ENCODE peak calls at places on chromosome 6, in five cellular contexts. P is brain pericyte, M is AG08396, R is GM03348, S is mucosa of gallbladder. V is an unnamed sample.

GRCh38 chr6:76707630-76708029 is 635.2 kb upstream of the IMPG1 start:
- DNase-seq in P (no peak), M (no peak), R (no peak), S (no peak), V (no peak)

GRCh38 chr6:4281341-4282293 is 146.2 kb upstream of the ECI2 start:
- DNase-seq in P (no peak), M (no peak), R (no peak), S (peak; percentile 14), V (peak; percentile 55)

GRCh38 chr6:67219336-67219735 is 1415.7 kb upstream of the ADGRB3 start:
- DNase-seq in P (no peak), M (no peak), R (no peak), S (no peak), V (no peak)

GRCh38 chr6:118980063-118980462 is 45.1 kb upstream of the MCM9 start:
- DNase-seq in P (no peak), M (no peak), R (peak; percentile 6), S (no peak), V (peak; percentile 57)

GRCh38 chr6:46789434-46790358 is 3.5 kb upstream of the MEP1A start:
- DNase-seq in P (no peak), M (no peak), R (no peak), S (no peak), V (no peak)

GRCh38 chr6:100664274-100665040 is 199.7 kb upstream of the SIM1 start:
- DNase-seq in P (no peak), M (peak; percentile 5), R (peak; percentile 15), S (no peak), V (no peak)

GRCh38 chr6:151004415-151005024 is 139.0 kb downstream of the MTHFD1L start:
- DNase-seq in P (peak; percentile 70), M (peak; percentile 26), R (peak; percentile 76), S (no peak), V (no peak)

GRCh38 chr6:44037847-44038542 is 89.3 kb downstream of the MRPL14 start:
- DNase-seq in P (no peak), M (no peak), R (no peak), S (no peak), V (no peak)

GRCh38 chr6:44002591-44003344 is 124.5 kb downstream of the MRPL14 start:
- DNase-seq in P (no peak), M (peak; percentile 53), R (peak; percentile 66), S (peak; percentile 51), V (peak; percentile 51)

GRCh38 chr6:150037526-150038201 is 12.3 kb upstream of the RAET1L start:
- DNase-seq in P (no peak), M (no peak), R (peak; percentile 24), S (no peak), V (no peak)

GRCh38 chr6:53504438-53505030 is 40.4 kb downstream of the GCLC start:
- DNase-seq in P (no peak), M (no peak), R (no peak), S (no peak), V (no peak)

GRCh38 chr6:13874191-13874549 is 50.6 kb upstream of the RNF182 start:
- DNase-seq in P (no peak), M (no peak), R (no peak), S (no peak), V (no peak)

GRCh38 chr6:152356659-152357058 is 280.5 kb downstream of the SYNE1 start:
- DNase-seq in P (no peak), M (peak; percentile 45), R (peak; percentile 37), S (no peak), V (no peak)

GRCh38 chr6:41191569-41191968 is 9.4 kb downstream of the TREML2 start:
- DNase-seq in P (no peak), M (peak; percentile 56), R (peak; percentile 57), S (no peak), V (no peak)

GRCh38 chr6:11428895-11429294 is 108.7 kb upstream of the TMEM170B start:
- DNase-seq in P (no peak), M (peak; percentile 53), R (peak; percentile 81), S (no peak), V (no peak)

GRCh38 chr6:5050009-5050408 is 35.1 kb upstream of the PPP1R3G start:
- DNase-seq in P (no peak), M (no peak), R (no peak), S (no peak), V (no peak)

GRCh38 chr6:84220809-84221409 is 6.5 kb downstream of the CEP162 start:
- DNase-seq in P (no peak), M (no peak), R (peak; percentile 19), S (no peak), V (no peak)

GRCh38 chr6:105681061-105681460 is 278.2 kb upstream of the PREP start:
- DNase-seq in P (no peak), M (no peak), R (no peak), S (no peak), V (no peak)

GRCh38 chr6:122772724-122773123 is 6.8 kb upstream of the FABP7 start:
- DNase-seq in P (no peak), M (no peak), R (no peak), S (no peak), V (no peak)

GRCh38 chr6:104159045-104159618 is 700.6 kb downstream of the HACE1 start:
- DNase-seq in P (no peak), M (no peak), R (no peak), S (no peak), V (no peak)

GRCh38 chr6:160278311-160278710 is 19.7 kb upstream of the SLC22A2 start:
- DNase-seq in P (no peak), M (no peak), R (no peak), S (no peak), V (no peak)

GRCh38 chr6:45614488-45615285 is 237.0 kb upstream of the SUPT3H start:
- DNase-seq in P (no peak), M (no peak), R (no peak), S (no peak), V (no peak)

GRCh38 chr6:44898296-44898930 is 429.7 kb upstream of the RUNX2 start:
- DNase-seq in P (no peak), M (peak; percentile 29), R (peak; percentile 57), S (no peak), V (no peak)

GRCh38 chr6:75201901-75202672 is 3.8 kb downstream of the COL12A1 start:
- DNase-seq in P (no peak), M (no peak), R (peak; percentile 45), S (no peak), V (no peak)

GRCh38 chr6:43967692-43968091 is 159.6 kb downstream of the MRPL14 start:
- DNase-seq in P (no peak), M (no peak), R (no peak), S (no peak), V (no peak)

GRCh38 chr6:104682722-104683643 is 176.7 kb downstream of the HACE1 start:
- DNase-seq in P (no peak), M (peak; percentile 79), R (peak; percentile 76), S (peak; percentile 26), V (peak; percentile 44)

GRCh38 chr6:33123732-33124524 is 48.1 kb downstream of the HLA-DPB1 start:
- DNase-seq in P (no peak), M (peak; percentile 34), R (peak; percentile 24), S (no peak), V (no peak)

GRCh38 chr6:160919713-160920112 is 71.9 kb upstream of the MAP3K4 start:
- DNase-seq in P (no peak), M (peak; percentile 50), R (peak; percentile 77), S (no peak), V (no peak)

GRCh38 chr6:48199502-48199901 is 88.5 kb upstream of the PTCHD4 start:
- DNase-seq in P (no peak), M (no peak), R (no peak), S (no peak), V (no peak)

V was measured in lung.